ENCODE peak calls at places on chromosomes 11 and 22, in nine cellular contexts. N is body of pancreas, J is suprapubic skin, G is Peyer's patch, O is H1, S is heart left ventricle, R is ovary, E is uterus, U is esophagus squamous epithelium. M is an unnamed sample.

GRCh38 chr11:11279956-11280689 is 72.9 kb downstream of the CSNK2A3 start:
- DNase-seq in N (no peak), J (no peak), G (no peak), O (peak; percentile 34), S (no peak), R (no peak), E (no peak), U (no peak), M (peak; percentile 40)

GRCh38 chr11:74138572-74138971 is 32.2 kb downstream of the C2CD3 start:
- DNase-seq in N (no peak), J (no peak), G (no peak), O (no peak), S (peak; percentile 21), R (no peak), E (no peak), U (no peak), M (peak; percentile 47)

GRCh38 chr22:37105154-37105553 is 4.4 kb downstream of the TMPRSS6 start:
- DNase-seq in N (no peak), J (no peak), G (no peak), O (no peak), S (no peak), R (no peak), E (no peak), U (no peak), M (no peak)

GRCh38 chr22:26956346-26956745 is 299.0 kb downstream of the MIAT start:
- DNase-seq in N (no peak), J (no peak), G (no peak), O (no peak), S (no peak), R (no peak), E (no peak), U (no peak), M (no peak)

GRCh38 chr11:86775342-86775741 is 25.0 kb upstream of the PRSS23 start:
- DNase-seq in N (no peak), J (no peak), G (no peak), O (no peak), S (no peak), R (no peak), E (no peak), U (no peak), M (no peak)

GRCh38 chr11:4181780-4182721 is 87.5 kb downstream of the RRM1 start:
- DNase-seq in N (peak; percentile 86), J (no peak), G (peak; percentile 72), O (peak; percentile 51), S (peak; percentile 40), R (peak; percentile 33), E (no peak), U (no peak), M (peak; percentile 88)

GRCh38 chr22:33874206-33874605 is 46.1 kb downstream of the LARGE1 start:
- DNase-seq in N (no peak), J (no peak), G (peak; percentile 58), O (no peak), S (no peak), R (no peak), E (no peak), U (no peak), M (no peak)

GRCh38 chr22:23067023-23067650 is 3.2 kb upstream of the GNAZ start:
- DNase-seq in N (no peak), J (peak; percentile 51), G (peak; percentile 37), O (no peak), S (peak; percentile 7), R (peak; percentile 18), E (peak; percentile 6), U (no peak), M (no peak)

GRCh38 chr11:59158206-59159068 is 13.5 kb upstream of the DTX4 start:
- DNase-seq in N (peak; percentile 64), J (peak; percentile 66), G (peak; percentile 88), O (no peak), S (peak; percentile 49), R (no peak), E (peak; percentile 37), U (no peak), M (peak; percentile 29)

GRCh38 chr11:65961267-65962135 is at the start of gene SART1:
- DNase-seq in N (peak; percentile 97), J (peak; percentile 98), G (peak; percentile 99), O (peak; percentile 96), S (peak; percentile 99), R (peak; percentile 96), E (peak; percentile 97), U (peak; percentile 87), M (peak; percentile 99)

GRCh38 chr11:76783294-76783900 is at the start of gene TSKU:
- DNase-seq in N (no peak), J (no peak), G (no peak), O (no peak), S (no peak), R (no peak), E (no peak), U (no peak), M (peak; percentile 44)
- TF ChIP-seq POLR2A in N (no peak), J (no peak), G (peak; percentile 73), O (peak; percentile 21), S (no peak), R (no peak), E (no peak), U (peak; percentile 66), M (peak; percentile 36)

DNA sequence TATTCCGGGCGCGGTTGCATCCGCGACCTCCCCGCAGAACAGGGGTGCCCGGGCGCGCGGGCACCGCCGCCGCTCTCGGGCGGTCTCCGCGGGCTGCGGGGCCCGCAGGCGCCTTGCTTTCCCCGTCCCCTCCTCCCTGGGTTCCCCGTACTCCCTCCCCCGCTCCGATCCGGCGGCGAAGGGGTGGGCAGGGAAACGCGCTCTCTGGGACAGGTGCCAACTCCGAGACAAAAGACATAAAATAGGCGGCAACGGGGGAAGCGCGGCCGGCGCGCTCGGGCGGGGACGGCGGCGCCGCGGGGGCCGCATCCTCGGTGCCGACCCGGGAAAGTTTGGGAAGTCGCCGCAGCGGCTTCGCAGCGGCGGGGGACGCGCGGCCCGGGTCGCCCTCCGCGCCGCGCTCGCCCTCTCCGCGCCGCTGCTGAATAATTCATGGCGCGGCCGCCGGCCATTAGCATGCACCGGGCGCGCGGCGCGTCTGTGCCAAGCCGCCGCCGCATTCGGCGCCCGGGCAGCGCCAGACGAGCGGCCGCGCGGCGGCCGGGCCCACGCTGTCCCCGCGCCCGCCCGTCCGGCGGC is 78.8 kb upstream of the PPARA start:
- DNase-seq in N (peak; percentile 95), J (peak; percentile 95), G (peak; percentile 87), O (no peak), S (peak; percentile 95), R (no peak), E (peak; percentile 95), U (no peak), M (no peak)
- TF ChIP-seq POLR2A in N (peak; percentile 69), J (peak; percentile 58), G (no peak), O (no peak), S (peak; percentile 42), R (peak; percentile 48), E (peak; percentile 63), U (peak; percentile 75), M (peak; percentile 67)

GRCh38 chr11:78469905-78470304 is 52.3 kb upstream of the GAB2 start:
- DNase-seq in N (no peak), J (no peak), G (no peak), O (no peak), S (no peak), R (no peak), E (no peak), U (no peak), M (no peak)

GRCh38 chr11:78472382-78472781 is 54.8 kb upstream of the GAB2 start:
- DNase-seq in N (no peak), J (no peak), G (no peak), O (no peak), S (no peak), R (no peak), E (no peak), U (no peak), M (no peak)

GRCh38 chr11:78474451-78474850 is 56.8 kb upstream of the GAB2 start:
- DNase-seq in N (no peak), J (no peak), G (no peak), O (no peak), S (no peak), R (no peak), E (no peak), U (no peak), M (no peak)

GRCh38 chr11:78472905-78473304 is 55.3 kb upstream of the GAB2 start:
- DNase-seq in N (no peak), J (no peak), G (no peak), O (no peak), S (no peak), R (no peak), E (no peak), U (no peak), M (no peak)

DNA sequence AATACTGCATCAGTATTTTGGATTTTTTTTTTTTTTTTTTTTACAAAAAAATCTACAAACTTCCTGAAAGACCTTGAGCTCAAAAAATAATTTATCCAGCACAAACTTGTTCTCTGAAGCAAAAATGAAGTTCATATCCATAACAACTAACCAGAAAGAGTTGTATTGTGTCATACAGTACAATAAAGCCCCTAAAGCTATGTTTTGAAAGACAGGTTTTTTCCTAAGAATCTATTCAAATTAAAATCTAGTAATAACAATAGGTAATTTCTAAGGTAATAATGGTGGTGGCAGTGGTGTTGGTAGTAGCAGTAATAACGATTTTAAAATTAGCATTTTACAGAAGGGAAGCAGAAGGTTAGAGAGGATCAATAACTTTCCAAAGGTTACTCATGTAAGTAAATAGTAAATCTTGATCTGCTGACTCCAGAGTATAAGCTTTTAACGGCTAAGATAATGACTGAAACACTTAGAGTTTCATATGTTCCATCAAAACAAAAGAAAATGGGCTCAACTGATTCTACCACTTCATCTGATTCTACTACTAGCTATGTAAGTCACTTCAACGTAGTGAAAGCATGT is 53.3 kb upstream of the GAB2 start:
- DNase-seq in N (no peak), J (no peak), G (no peak), O (no peak), S (no peak), R (no peak), E (no peak), U (no peak), M (no peak)
- TF ChIP-seq POLR2A in N (no peak), J (no peak), G (no peak), O (no peak), S (no peak), R (no peak), E (no peak), U (no peak), M (no peak)

DNA sequence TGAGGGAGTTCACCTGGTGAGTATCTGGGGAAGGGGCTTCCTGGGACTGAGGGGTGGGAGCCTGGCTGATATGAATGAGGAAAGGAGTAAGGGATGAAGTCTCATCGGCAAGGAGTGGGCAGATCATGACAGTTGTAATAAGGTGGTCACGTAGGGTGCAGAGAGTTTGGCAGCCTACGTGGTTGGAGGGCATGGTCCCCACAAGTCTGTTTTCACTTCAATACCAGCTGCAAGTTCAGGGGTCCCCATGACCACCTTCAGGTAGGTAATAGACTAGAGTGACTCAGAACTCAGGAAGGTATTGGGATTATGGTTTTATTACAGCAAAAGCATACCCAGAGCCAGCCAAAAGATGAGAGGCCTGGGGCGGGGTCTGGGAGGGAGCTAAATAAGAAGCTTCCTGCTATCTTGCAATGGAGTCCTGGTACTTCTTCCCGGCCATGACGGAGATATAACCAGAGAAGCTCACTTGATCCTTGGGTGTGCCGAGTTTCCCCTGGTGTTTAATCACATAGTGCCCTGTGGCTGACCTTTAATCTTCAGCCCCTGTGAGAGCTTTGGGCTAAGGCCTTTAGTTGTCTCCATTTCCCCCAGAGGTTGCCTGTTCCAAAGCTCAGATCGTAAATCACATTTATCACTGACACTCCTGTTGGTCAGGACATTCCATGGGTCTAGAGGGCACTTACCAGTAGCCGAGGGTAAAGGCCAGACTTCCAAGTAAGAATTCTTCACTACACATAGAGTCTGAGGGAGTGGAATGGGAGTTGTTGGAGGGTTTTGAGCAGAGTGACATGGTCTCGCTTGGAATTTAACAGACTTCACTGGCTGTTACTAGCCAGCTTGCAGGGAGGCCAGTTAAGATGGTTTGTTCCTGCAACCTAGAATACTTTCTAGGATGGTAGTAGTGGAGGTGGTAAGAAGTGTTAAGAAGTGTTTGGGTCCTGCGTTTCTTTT is 9.1 kb downstream of the SLC3A2 start:
- DNase-seq in N (no peak), J (no peak), G (peak; percentile 84), O (no peak), S (no peak), R (no peak), E (no peak), U (no peak), M (no peak)
- TF ChIP-seq POLR2A in N (no peak), J (no peak), G (no peak), O (peak; percentile 81), S (no peak), R (no peak), E (no peak), U (no peak), M (no peak)